ENCODE peak calls at places on chromosomes 4 and X, in four cellular contexts. R, I, A and M are unnamed samples.

GRCh38 chr4:114193625-114194399 is 214.4 kb upstream of the ARSJ start:
- DNase-seq in R (no peak), I (no peak), A (no peak), M (no peak)

GRCh38 chrX:118167361-118167760 is 50.8 kb upstream of the KLHL13 start:
- DNase-seq in R (no peak), A (no peak), I (no peak), M (no peak)

GRCh38 chrX:5632061-5632614 is 596.5 kb downstream of the NLGN4X start:
- DNase-seq in I (no peak), R (no peak), A (no peak), M (no peak)

GRCh38 chr4:123421227-123421941 is 24.8 kb downstream of the SPRY1 start:
- DNase-seq in R (no peak), I (no peak), A (no peak), M (no peak)

GRCh38 chr4:82851902-82852750 is 38.8 kb downstream of the SEC31A start:
- DNase-seq in A (no peak), R (no peak), I (peak; percentile 12), M (peak; percentile 27)

GRCh38 chr4:99414401-99414800 is 20.7 kb downstream of the ADH7 start:
- DNase-seq in I (no peak), A (no peak), R (no peak), M (no peak)

GRCh38 chr4:152540293-152540674 is 4.4 kb upstream of the FBXW7 start:
- DNase-seq in I (no peak), A (no peak), R (no peak), M (no peak)

GRCh38 chr4:166989886-166990285 is 244.4 kb downstream of the SPOCK3 start:
- DNase-seq in I (no peak), R (no peak), A (no peak), M (no peak)

GRCh38 chrX:46912098-46912672 is at the start of gene JADE3:
- DNase-seq in A (peak; percentile 71), R (peak; percentile 11), I (peak; percentile 90), M (no peak)

GRCh38 chrX:118974088-118974907 is at the start of gene LONRF3:
- DNase-seq in A (peak; percentile 87), R (peak; percentile 63), I (no peak), M (no peak)

GRCh38 chrX:20253232-20253543 is 13.5 kb downstream of the RPS6KA3 start:
- DNase-seq in I (no peak), A (no peak), R (no peak), M (no peak)

GRCh38 chr4:8893624-8894423 is 22.2 kb upstream of the HMX1 start:
- DNase-seq in R (no peak), A (no peak), I (no peak), M (no peak)

GRCh38 chr4:38939150-38939549 is 71.5 kb downstream of the FAM114A1 start:
- DNase-seq in I (no peak), A (no peak), R (no peak), M (no peak)

GRCh38 chr4:152109585-152110509 is 349.0 kb upstream of the GATB start:
- DNase-seq in A (no peak), I (no peak), R (no peak), M (no peak)

GRCh38 chr4:150078996-150079581 is 844 bp downstream of the DCLK2 start:
- DNase-seq in R (no peak), I (peak; percentile 33), A (peak; percentile 51), M (no peak)

GRCh38 chr4:24476209-24476781 is 108.1 kb downstream of the DHX15 start:
- DNase-seq in I (peak; percentile 38), R (no peak), A (no peak), M (no peak)

GRCh38 chr4:23149815-23150214 is 457.1 kb downstream of the GBA3 start:
- DNase-seq in R (no peak), A (no peak), I (no peak), M (no peak)

GRCh38 chr4:4871267-4872147 is 12.0 kb downstream of the MSX1 start:
- DNase-seq in R (no peak), I (no peak), A (no peak), M (no peak)

GRCh38 chr4:78331186-78331585 is 220.4 kb upstream of the ANXA3 start:
- DNase-seq in A (no peak), I (no peak), R (no peak), M (no peak)

GRCh38 chr4:139599594-139600374 is 43.8 kb upstream of the SETD7 start:
- DNase-seq in A (no peak), R (no peak), I (no peak), M (no peak)

GRCh38 chr4:188109157-188109755 is at the start of gene TRIML2:
- DNase-seq in A (no peak), R (no peak), I (peak; percentile 57), M (no peak)

GRCh38 chrX:57821703-57822375 is 88.4 kb downstream of the ZXDA start:
- DNase-seq in A (no peak), I (peak; percentile 75), R (peak; percentile 11), M (peak; percentile 1)

GRCh38 chr4:128573781-128574508 is 235.6 kb upstream of the JADE1 start:
- DNase-seq in A (no peak), R (no peak), I (no peak), M (no peak)

GRCh38 chr4:15479913-15480185 is 10.2 kb downstream of the CC2D2A start:
- DNase-seq in I (peak; percentile 9), A (no peak), R (no peak), M (no peak)

GRCh38 chrX:9516635-9517034 is 51.8 kb downstream of the TBL1X start:
- DNase-seq in A (no peak), I (no peak), R (no peak), M (no peak)

GRCh38 chrX:9515973-9516538 is 51.2 kb downstream of the TBL1X start:
- DNase-seq in R (no peak), A (no peak), I (no peak), M (no peak)

GRCh38 chrX:9515464-9515863 is 50.6 kb downstream of the TBL1X start:
- DNase-seq in I (no peak), A (no peak), R (no peak), M (no peak)

GRCh38 chrX:9518896-9519295 is 54.0 kb downstream of the TBL1X start:
- DNase-seq in R (no peak), A (no peak), I (no peak), M (no peak)

DNA sequence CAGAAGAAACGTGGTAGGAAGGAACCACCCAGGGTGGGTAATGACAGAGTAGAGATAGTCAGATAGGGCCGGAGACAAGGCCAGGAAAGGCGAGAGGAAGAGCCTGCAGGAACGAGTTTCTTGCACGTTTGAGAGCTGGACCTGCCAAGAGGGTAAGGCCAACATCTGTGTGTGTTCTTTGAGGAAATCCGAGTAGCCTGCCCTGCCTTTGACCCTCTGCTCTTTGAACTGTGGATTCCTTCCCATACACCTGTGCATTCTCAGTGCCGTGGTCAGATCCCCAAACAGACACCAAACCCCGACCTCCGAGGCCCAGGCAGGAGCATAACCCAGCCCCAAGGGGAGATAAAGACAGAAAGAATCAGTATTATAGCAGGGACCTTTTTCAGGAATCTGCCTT is 52.2 kb downstream of the TBL1X start:
- DNase-seq in A (no peak), R (no peak), I (no peak), M (no peak)
- H3K4me1 ChIP-seq in A (peaks cover 14% of the 10 kb centered on the region), R (peaks cover 24% of the 10 kb centered on the region), I (no peaks in the 10 kb centered on the region), M (peaks cover 1% of the 10 kb centered on the region)

GRCh38 chrX:39903937-39904336 is 193.8 kb downstream of the BCOR start:
- DNase-seq in A (no peak), I (no peak), R (no peak), M (no peak)
- H3K4me1 ChIP-seq in A (peaks cover 4% of the 10 kb centered on the region), I (no peaks in the 10 kb centered on the region), R (no peaks in the 10 kb centered on the region), M (no peaks in the 10 kb centered on the region)

GRCh38 chrX:154735695-154736393 is 15.0 kb downstream of the GAB3 start:
- DNase-seq in A (peak; percentile 75), R (no peak), I (no peak), M (no peak)

GRCh38 chrX:154733072-154733425 is 17.8 kb downstream of the GAB3 start:
- DNase-seq in I (peak; percentile 31), A (no peak), R (no peak), M (no peak)

GRCh38 chrX:154732421-154733071 is 18.3 kb downstream of the GAB3 start:
- DNase-seq in I (no peak), A (no peak), R (no peak), M (no peak)

GRCh38 chrX:154731881-154732280 is 19.0 kb downstream of the GAB3 start:
- DNase-seq in I (no peak), R (no peak), A (no peak), M (no peak)

GRCh38 chrX:154734101-154734781 is 16.6 kb downstream of the GAB3 start:
- DNase-seq in I (no peak), R (peak; percentile 49), A (no peak), M (no peak)
- H3K4me1 ChIP-seq in I (peaks cover 8% of the 10 kb centered on the region), R (peaks cover 97% of the 10 kb centered on the region), A (peaks cover 48% of the 10 kb centered on the region), M (no peaks in the 10 kb centered on the region)

GRCh38 chr4:159142985-159143384 is 40.1 kb downstream of the RAPGEF2 start:
- DNase-seq in R (no peak), I (no peak), A (no peak), M (no peak)
- H3K4me1 ChIP-seq in R (no peaks in the 10 kb centered on the region), I (no peaks in the 10 kb centered on the region), A (peaks cover 87% of the 10 kb centered on the region), M (no peaks in the 10 kb centered on the region)